ENCODE peak calls at places on chromosome 19, in ten cellular contexts. One of them, this sample, is unnamed. For H3K36me3, the result is how much of the 10 kb centered on the place peaks cover.

GRCh38 chr19:38252935-38253691 is 3.1 kb downstream of the PPP1R14A start:
- DNase-seq in RWPE2: no peak
- DNase-seq in ovary: peak
- DNase-seq in CD4-positive, CD25-positive, alpha-beta regulatory T cell: no peak
- DNase-seq in brain microvascular endothelial cell: no peak
- DNase-seq in stomach: peak
- DNase-seq in CD8-positive, alpha-beta memory T cell: no peak
- DNase-seq in thoracic aorta: peak
- DNase-seq in neural progenitor cell: peak
- DNase-seq in PC-9: no peak
- DNase-seq in this sample: no peak

GRCh38 chr19:1861599-1862031 is 1.8 kb downstream of the KLF16 start:
- DNase-seq in brain microvascular endothelial cell: no peak
- DNase-seq in PC-9: no peak
- DNase-seq in ovary: no peak
- DNase-seq in RWPE2: no peak
- DNase-seq in stomach: no peak
- DNase-seq in CD8-positive, alpha-beta memory T cell: no peak
- DNase-seq in neural progenitor cell: no peak
- DNase-seq in thoracic aorta: no peak
- DNase-seq in CD4-positive, CD25-positive, alpha-beta regulatory T cell: no peak
- DNase-seq in this sample: no peak

GRCh38 chr19:38134538-38135149 is 89.4 kb downstream of the DPF1 start:
- DNase-seq in stomach: peak
- DNase-seq in CD4-positive, CD25-positive, alpha-beta regulatory T cell: no peak
- DNase-seq in brain microvascular endothelial cell: peak
- DNase-seq in PC-9: peak
- DNase-seq in neural progenitor cell: peak
- DNase-seq in CD8-positive, alpha-beta memory T cell: no peak
- DNase-seq in thoracic aorta: no peak
- DNase-seq in RWPE2: no peak
- DNase-seq in ovary: no peak
- DNase-seq in this sample: no peak

GRCh38 chr19:41958367-41959055 is 610 bp downstream of the RABAC1 start:
- DNase-seq in PC-9: peak
- DNase-seq in RWPE2: peak
- DNase-seq in ovary: peak
- DNase-seq in stomach: peak
- DNase-seq in CD8-positive, alpha-beta memory T cell: peak
- DNase-seq in neural progenitor cell: peak
- DNase-seq in brain microvascular endothelial cell: peak
- DNase-seq in CD4-positive, CD25-positive, alpha-beta regulatory T cell: peak
- DNase-seq in thoracic aorta: peak
- DNase-seq in this sample: peak

GRCh38 chr19:1082928-1083816 is 12.0 kb downstream of the POLR2E start:
- DNase-seq in stomach: no peak
- DNase-seq in CD8-positive, alpha-beta memory T cell: peak
- DNase-seq in ovary: no peak
- DNase-seq in thoracic aorta: no peak
- DNase-seq in neural progenitor cell: no peak
- DNase-seq in brain microvascular endothelial cell: no peak
- DNase-seq in PC-9: no peak
- DNase-seq in RWPE2: peak
- DNase-seq in CD4-positive, CD25-positive, alpha-beta regulatory T cell: no peak
- DNase-seq in this sample: no peak

GRCh38 chr19:44529541-44529940 is at the start of gene CEACAM20:
- DNase-seq in CD4-positive, CD25-positive, alpha-beta regulatory T cell: no peak
- DNase-seq in thoracic aorta: no peak
- DNase-seq in neural progenitor cell: no peak
- DNase-seq in RWPE2: no peak
- DNase-seq in CD8-positive, alpha-beta memory T cell: no peak
- DNase-seq in brain microvascular endothelial cell: no peak
- DNase-seq in PC-9: no peak
- DNase-seq in stomach: no peak
- DNase-seq in ovary: no peak
- DNase-seq in this sample: no peak

GRCh38 chr19:11982526-11982925 is 17.7 kb downstream of the ZNF763 start:
- DNase-seq in RWPE2: no peak
- DNase-seq in CD8-positive, alpha-beta memory T cell: no peak
- DNase-seq in stomach: no peak
- DNase-seq in ovary: no peak
- DNase-seq in brain microvascular endothelial cell: peak
- DNase-seq in thoracic aorta: no peak
- DNase-seq in neural progenitor cell: no peak
- DNase-seq in PC-9: no peak
- DNase-seq in CD4-positive, CD25-positive, alpha-beta regulatory T cell: no peak
- DNase-seq in this sample: no peak

GRCh38 chr19:1938071-1938470 is 2.9 kb upstream of the CSNK1G2 start:
- DNase-seq in stomach: no peak
- DNase-seq in RWPE2: no peak
- DNase-seq in thoracic aorta: no peak
- DNase-seq in PC-9: no peak
- DNase-seq in CD8-positive, alpha-beta memory T cell: no peak
- DNase-seq in neural progenitor cell: no peak
- DNase-seq in brain microvascular endothelial cell: no peak
- DNase-seq in CD4-positive, CD25-positive, alpha-beta regulatory T cell: no peak
- DNase-seq in ovary: peak
- DNase-seq in this sample: no peak

GRCh38 chr19:4673216-4673615 is 3.1 kb upstream of the MYDGF start:
- DNase-seq in RWPE2: no peak
- DNase-seq in CD4-positive, CD25-positive, alpha-beta regulatory T cell: no peak
- DNase-seq in ovary: no peak
- DNase-seq in PC-9: no peak
- DNase-seq in brain microvascular endothelial cell: no peak
- DNase-seq in stomach: no peak
- DNase-seq in neural progenitor cell: no peak
- DNase-seq in CD8-positive, alpha-beta memory T cell: no peak
- DNase-seq in thoracic aorta: no peak
- DNase-seq in this sample: no peak

GRCh38 chr19:16208064-16208759 is 10.5 kb downstream of the AP1M1 start:
- DNase-seq in stomach: no peak
- DNase-seq in ovary: no peak
- DNase-seq in thoracic aorta: no peak
- DNase-seq in neural progenitor cell: no peak
- DNase-seq in brain microvascular endothelial cell: no peak
- DNase-seq in CD4-positive, CD25-positive, alpha-beta regulatory T cell: no peak
- DNase-seq in PC-9: no peak
- DNase-seq in RWPE2: no peak
- DNase-seq in CD8-positive, alpha-beta memory T cell: peak
- DNase-seq in this sample: no peak

GRCh38 chr19:35856001-35856400 is 710 bp upstream of the KIRREL2 start:
- DNase-seq in RWPE2: no peak
- DNase-seq in ovary: no peak
- DNase-seq in brain microvascular endothelial cell: no peak
- DNase-seq in CD8-positive, alpha-beta memory T cell: no peak
- DNase-seq in thoracic aorta: no peak
- DNase-seq in neural progenitor cell: peak
- DNase-seq in stomach: no peak
- DNase-seq in PC-9: no peak
- DNase-seq in CD4-positive, CD25-positive, alpha-beta regulatory T cell: no peak
- DNase-seq in this sample: no peak

GRCh38 chr19:39307822-39308530 is 11.8 kb downstream of the IFNL1 start:
- DNase-seq in brain microvascular endothelial cell: no peak
- DNase-seq in thoracic aorta: no peak
- DNase-seq in CD4-positive, CD25-positive, alpha-beta regulatory T cell: no peak
- DNase-seq in neural progenitor cell: peak
- DNase-seq in stomach: no peak
- DNase-seq in RWPE2: no peak
- DNase-seq in ovary: no peak
- DNase-seq in CD8-positive, alpha-beta memory T cell: no peak
- DNase-seq in PC-9: no peak
- DNase-seq in this sample: no peak

GRCh38 chr19:2578391-2578826 is 102.5 kb downstream of the GADD45B start:
- DNase-seq in PC-9: peak
- DNase-seq in CD4-positive, CD25-positive, alpha-beta regulatory T cell: no peak
- DNase-seq in neural progenitor cell: peak
- DNase-seq in stomach: peak
- DNase-seq in CD8-positive, alpha-beta memory T cell: no peak
- DNase-seq in RWPE2: no peak
- DNase-seq in brain microvascular endothelial cell: peak
- DNase-seq in thoracic aorta: no peak
- DNase-seq in ovary: no peak
- DNase-seq in this sample: no peak

GRCh38 chr19:39563408-39563807 is 23.4 kb upstream of the EID2 start:
- DNase-seq in brain microvascular endothelial cell: peak
- DNase-seq in CD8-positive, alpha-beta memory T cell: no peak
- DNase-seq in ovary: no peak
- DNase-seq in neural progenitor cell: no peak
- DNase-seq in PC-9: peak
- DNase-seq in RWPE2: no peak
- DNase-seq in CD4-positive, CD25-positive, alpha-beta regulatory T cell: no peak
- DNase-seq in thoracic aorta: no peak
- DNase-seq in stomach: no peak
- DNase-seq in this sample: no peak

GRCh38 chr19:50546527-50547221 is 21.6 kb downstream of the LRRC4B start:
- DNase-seq in thoracic aorta: no peak
- DNase-seq in neural progenitor cell: no peak
- DNase-seq in RWPE2: no peak
- DNase-seq in PC-9: no peak
- DNase-seq in ovary: no peak
- DNase-seq in CD4-positive, CD25-positive, alpha-beta regulatory T cell: no peak
- DNase-seq in stomach: no peak
- DNase-seq in brain microvascular endothelial cell: no peak
- DNase-seq in CD8-positive, alpha-beta memory T cell: no peak
- DNase-seq in this sample: no peak

GRCh38 chr19:11887618-11888531 is at the start of gene ZNF69:
- DNase-seq in CD4-positive, CD25-positive, alpha-beta regulatory T cell: peak
- DNase-seq in thoracic aorta: peak
- DNase-seq in PC-9: peak
- DNase-seq in RWPE2: no peak
- DNase-seq in ovary: peak
- DNase-seq in neural progenitor cell: peak
- DNase-seq in brain microvascular endothelial cell: peak
- DNase-seq in CD8-positive, alpha-beta memory T cell: peak
- DNase-seq in stomach: peak
- DNase-seq in this sample: peak

DNA sequence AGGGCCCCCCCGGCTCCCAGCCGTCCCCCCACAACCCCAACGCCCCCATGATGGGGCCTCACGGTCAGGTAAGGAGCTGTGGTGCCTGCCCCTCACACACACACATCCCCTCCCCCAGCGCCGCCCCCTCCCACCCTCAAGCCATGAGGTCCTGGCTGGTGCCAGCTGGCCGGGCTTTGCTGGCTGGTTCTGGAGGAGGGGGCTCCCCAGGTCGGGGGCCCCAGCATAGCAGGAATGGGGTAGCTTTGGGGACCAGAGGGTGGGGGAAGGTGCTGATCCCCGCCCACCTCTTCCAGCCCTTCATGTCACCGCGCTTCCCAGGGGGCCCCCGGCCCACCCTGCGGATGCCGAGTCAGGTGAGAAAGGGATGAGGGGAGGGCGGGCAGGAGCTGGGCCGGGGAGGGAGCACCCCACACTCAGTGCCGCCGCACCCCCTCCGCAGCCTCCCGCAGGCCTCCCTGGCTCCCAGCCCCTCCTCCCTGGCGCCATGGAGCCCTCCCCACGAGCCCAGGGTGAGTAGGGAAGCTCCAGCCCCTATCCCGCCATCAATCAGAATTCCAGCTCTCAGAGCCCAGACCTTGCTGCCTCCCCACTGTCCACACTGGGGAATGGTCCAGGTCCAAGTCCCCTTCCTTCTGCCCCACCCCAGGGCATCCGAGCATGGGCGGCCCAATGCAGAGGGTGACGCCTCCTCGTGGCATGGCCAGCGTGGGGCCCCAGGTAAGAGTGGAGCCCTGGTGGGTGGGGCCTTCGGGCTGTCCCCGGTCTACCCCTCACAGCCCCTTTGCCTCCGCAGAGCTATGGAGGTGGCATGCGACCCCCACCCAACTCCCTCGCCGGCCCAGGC is 6.4 kb downstream of the ISYNA1 start:
- DNase-seq in thoracic aorta: no peak
- DNase-seq in CD8-positive, alpha-beta memory T cell: no peak
- DNase-seq in brain microvascular endothelial cell: no peak
- DNase-seq in CD4-positive, CD25-positive, alpha-beta regulatory T cell: no peak
- DNase-seq in stomach: no peak
- DNase-seq in neural progenitor cell: no peak
- DNase-seq in ovary: peak
- DNase-seq in PC-9: no peak
- DNase-seq in RWPE2: no peak
- DNase-seq in this sample: no peak
- H3K27ac ChIP-seq in thoracic aorta: no peak
- H3K27ac ChIP-seq in CD8-positive, alpha-beta memory T cell: no peak
- H3K27ac ChIP-seq in brain microvascular endothelial cell: no peak
- H3K27ac ChIP-seq in CD4-positive, CD25-positive, alpha-beta regulatory T cell: no peak
- H3K27ac ChIP-seq in stomach: peak
- H3K27ac ChIP-seq in neural progenitor cell: no peak
- H3K27ac ChIP-seq in ovary: no peak
- H3K27ac ChIP-seq in PC-9: no peak
- H3K27ac ChIP-seq in RWPE2: no peak
- H3K27ac ChIP-seq in this sample: no peak

GRCh38 chr19:17772172-17772571 is 20.9 kb downstream of the FCHO1 start:
- DNase-seq in brain microvascular endothelial cell: no peak
- DNase-seq in stomach: no peak
- DNase-seq in CD8-positive, alpha-beta memory T cell: no peak
- DNase-seq in ovary: no peak
- DNase-seq in CD4-positive, CD25-positive, alpha-beta regulatory T cell: no peak
- DNase-seq in neural progenitor cell: no peak
- DNase-seq in RWPE2: no peak
- DNase-seq in PC-9: no peak
- DNase-seq in thoracic aorta: no peak
- DNase-seq in this sample: no peak
- H3K36me3 ChIP-seq in brain microvascular endothelial cell: under half
- H3K36me3 ChIP-seq in stomach: under half
- H3K36me3 ChIP-seq in CD8-positive, alpha-beta memory T cell: under half
- H3K36me3 ChIP-seq in ovary: under half
- H3K36me3 ChIP-seq in CD4-positive, CD25-positive, alpha-beta regulatory T cell: half or more
- H3K36me3 ChIP-seq in neural progenitor cell: under half
- H3K36me3 ChIP-seq in RWPE2: under half
- H3K36me3 ChIP-seq in PC-9: under half
- H3K36me3 ChIP-seq in thoracic aorta: under half
- H3K36me3 ChIP-seq in this sample: under half

GRCh38 chr19:23914402-23915286 is at the start of gene ZNF726:
- DNase-seq in stomach: peak
- DNase-seq in ovary: peak
- DNase-seq in brain microvascular endothelial cell: peak
- DNase-seq in PC-9: peak
- DNase-seq in CD8-positive, alpha-beta memory T cell: peak
- DNase-seq in thoracic aorta: peak
- DNase-seq in neural progenitor cell: no peak
- DNase-seq in CD4-positive, CD25-positive, alpha-beta regulatory T cell: peak
- DNase-seq in RWPE2: peak
- DNase-seq in this sample: peak
- H3K4me3 ChIP-seq in stomach: peak
- H3K4me3 ChIP-seq in ovary: peak
- H3K4me3 ChIP-seq in brain microvascular endothelial cell: peak
- H3K4me3 ChIP-seq in PC-9: peak
- H3K4me3 ChIP-seq in CD8-positive, alpha-beta memory T cell: peak
- H3K4me3 ChIP-seq in thoracic aorta: peak
- H3K4me3 ChIP-seq in neural progenitor cell: no peak
- H3K4me3 ChIP-seq in CD4-positive, CD25-positive, alpha-beta regulatory T cell: peak
- H3K4me3 ChIP-seq in RWPE2: peak
- H3K4me3 ChIP-seq in this sample: peak

DNA sequence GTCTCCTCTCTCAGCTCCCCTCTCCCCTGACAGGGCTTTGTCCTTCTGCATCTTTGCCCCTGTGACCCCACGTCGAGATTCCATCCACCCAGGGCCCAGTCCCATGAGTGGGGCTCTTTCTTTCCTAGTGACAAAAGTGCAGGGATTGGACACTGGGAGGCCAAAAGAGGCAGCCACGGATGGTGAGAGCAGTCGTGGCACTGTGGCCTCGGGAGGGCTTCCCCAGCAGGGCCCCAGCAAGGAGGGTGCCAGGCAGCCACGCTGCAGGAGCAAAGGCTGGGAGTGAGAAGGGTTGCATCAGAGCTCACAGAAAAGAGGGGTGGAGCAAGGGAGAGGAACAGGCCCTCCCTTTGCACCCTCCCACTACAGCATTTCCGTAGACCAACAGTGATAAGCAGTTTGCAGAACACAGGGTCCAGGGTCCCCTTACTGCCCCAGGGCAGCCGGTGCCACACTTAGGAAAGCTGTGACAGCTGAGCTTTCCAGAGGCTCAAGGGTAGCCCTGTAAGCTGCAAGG is 4.9 kb downstream of the ZSCAN1 start:
- DNase-seq in RWPE2: no peak
- DNase-seq in stomach: no peak
- DNase-seq in PC-9: no peak
- DNase-seq in CD8-positive, alpha-beta memory T cell: no peak
- DNase-seq in ovary: no peak
- DNase-seq in thoracic aorta: no peak
- DNase-seq in CD4-positive, CD25-positive, alpha-beta regulatory T cell: no peak
- DNase-seq in brain microvascular endothelial cell: no peak
- DNase-seq in neural progenitor cell: peak
- DNase-seq in this sample: no peak
- H3K27ac ChIP-seq in RWPE2: no peak
- H3K27ac ChIP-seq in stomach: no peak
- H3K27ac ChIP-seq in PC-9: no peak
- H3K27ac ChIP-seq in CD8-positive, alpha-beta memory T cell: no peak
- H3K27ac ChIP-seq in ovary: no peak
- H3K27ac ChIP-seq in thoracic aorta: no peak
- H3K27ac ChIP-seq in CD4-positive, CD25-positive, alpha-beta regulatory T cell: no peak
- H3K27ac ChIP-seq in brain microvascular endothelial cell: no peak
- H3K27ac ChIP-seq in neural progenitor cell: no peak
- H3K27ac ChIP-seq in this sample: no peak